ENCODE peak calls at places on chromosomes 4 and X, in seven cellular contexts. N, L, D, F, X, B and J are unnamed samples.

GRCh38 chr4:3106339-3107186 is 32.1 kb downstream of the HTT start:
- DNase-seq in N (peak; percentile 64), L (peak; percentile 58), D (peak; percentile 88), F (peak; percentile 96), X (peak; percentile 91), B (peak; percentile 88), J (peak; percentile 87)

GRCh38 chr4:667545-667925 is 6.5 kb downstream of the ATP5ME start:
- DNase-seq in N (no peak), L (no peak), D (no peak), F (no peak), X (no peak), B (peak; percentile 3), J (no peak)

GRCh38 chrX:34880656-34881055 is 61.9 kb upstream of the FAM47B start:
- DNase-seq in N (no peak), L (no peak), D (peak; percentile 45), F (no peak), X (no peak), B (no peak), J (peak; percentile 78)

GRCh38 chr4:182074842-182075241 is 168.4 kb upstream of the TENM3 start:
- DNase-seq in N (no peak), L (no peak), D (no peak), F (no peak), X (no peak), B (no peak), J (peak; percentile 42)

GRCh38 chr4:159410076-159410777 is 307.3 kb downstream of the RAPGEF2 start:
- DNase-seq in N (no peak), L (no peak), D (no peak), F (no peak), X (no peak), B (no peak), J (peak; percentile 9)

GRCh38 chr4:1767058-1767769 is 25.9 kb upstream of the FGFR3 start:
- DNase-seq in N (no peak), L (no peak), D (no peak), F (peak; percentile 48), X (peak; percentile 69), B (no peak), J (peak; percentile 18)

GRCh38 chr4:86857341-86858052 is 8.3 kb upstream of the SLC10A6 start:
- DNase-seq in N (no peak), L (no peak), D (no peak), F (no peak), X (peak; percentile 62), B (no peak), J (no peak)

GRCh38 chr4:130648570-130648969 is 1552.6 kb downstream of the C4orf33 start:
- DNase-seq in N (no peak), L (no peak), D (no peak), F (no peak), X (no peak), B (no peak), J (no peak)

GRCh38 chrX:132059973-132060540 is 37.0 kb downstream of the STK26 start:
- DNase-seq in N (no peak), L (no peak), D (no peak), F (no peak), X (no peak), B (no peak), J (no peak)

GRCh38 chrX:65862638-65863037 is 177.2 kb downstream of the VSIG4 start:
- DNase-seq in N (no peak), L (no peak), D (no peak), F (no peak), X (no peak), B (no peak), J (no peak)

GRCh38 chr4:87633239-87633638 is 16.8 kb upstream of the DMP1 start:
- DNase-seq in N (no peak), L (peak; percentile 36), D (no peak), F (peak; percentile 54), X (no peak), B (no peak), J (peak; percentile 28)

GRCh38 chr4:1240721-1241465 is 8.0 kb downstream of the CTBP1 start:
- DNase-seq in N (no peak), L (no peak), D (no peak), F (no peak), X (no peak), B (no peak), J (no peak)

GRCh38 chrX:69128573-69128972 is 36.7 kb downstream of the PJA1 start:
- DNase-seq in N (no peak), L (no peak), D (no peak), F (peak; percentile 31), X (peak; percentile 49), B (no peak), J (peak; percentile 45)

GRCh38 chr4:184287697-184288255 is 70.1 kb upstream of the ENPP6 start:
- DNase-seq in N (no peak), L (no peak), D (no peak), F (peak; percentile 80), X (peak; percentile 44), B (no peak), J (peak; percentile 45)

GRCh38 chr4:77001907-77002306 is 52.4 kb downstream of the SEPTIN11 start:
- DNase-seq in N (no peak), L (no peak), D (peak; percentile 65), F (peak; percentile 74), X (no peak), B (no peak), J (no peak)

GRCh38 chr4:110064295-110064694 is 134.1 kb downstream of the ELOVL6 start:
- DNase-seq in N (no peak), L (no peak), D (no peak), F (peak; percentile 27), X (no peak), B (no peak), J (no peak)

GRCh38 chrX:53795583-53795982 is 109.1 kb upstream of the HUWE1 start:
- DNase-seq in N (no peak), L (no peak), D (no peak), F (peak; percentile 2), X (peak; percentile 27), B (no peak), J (peak; percentile 0)

GRCh38 chr4:68324509-68325262 is 25.2 kb downstream of the YTHDC1 start:
- DNase-seq in N (no peak), L (no peak), D (no peak), F (no peak), X (no peak), B (no peak), J (no peak)